ENCODE peak calls at places on chromosomes 4 and X, in six cellular contexts. One of them, this sample, is unnamed. For H3K27me3, the result is how much of the 10 kb centered on the place peaks cover.

GRCh38 chr4:88467392-88467791 is 10.5 kb downstream of the HERC5 start:
- DNase-seq in transverse colon: no peak
- DNase-seq in sigmoid colon: no peak
- DNase-seq in HL-60: no peak
- DNase-seq in K562: no peak
- DNase-seq in spleen: no peak
- DNase-seq in this sample: no peak

GRCh38 chrX:44996282-44996681 is 123.3 kb downstream of the KDM6A start:
- DNase-seq in transverse colon: no peak
- DNase-seq in sigmoid colon: no peak
- DNase-seq in HL-60: no peak
- DNase-seq in K562: no peak
- DNase-seq in spleen: no peak
- DNase-seq in this sample: no peak

GRCh38 chrX:26100421-26100920 is 37.7 kb upstream of the MAGEB18 start:
- DNase-seq in transverse colon: no peak
- DNase-seq in sigmoid colon: no peak
- DNase-seq in HL-60: no peak
- DNase-seq in K562: no peak
- DNase-seq in spleen: no peak
- DNase-seq in this sample: no peak

GRCh38 chr4:182826391-182826790 is 90.8 kb downstream of the DCTD start:
- DNase-seq in transverse colon: no peak
- DNase-seq in sigmoid colon: no peak
- DNase-seq in HL-60: no peak
- DNase-seq in K562: no peak
- DNase-seq in spleen: no peak
- DNase-seq in this sample: no peak

GRCh38 chr4:3656441-3657376 is 109.5 kb upstream of the ADRA2C start:
- DNase-seq in transverse colon: no peak
- DNase-seq in sigmoid colon: no peak
- DNase-seq in HL-60: no peak
- DNase-seq in K562: no peak
- DNase-seq in spleen: no peak
- DNase-seq in this sample: no peak

GRCh38 chr4:120769227-120769626 is 153.3 kb downstream of the PRDM5 start:
- DNase-seq in transverse colon: no peak
- DNase-seq in sigmoid colon: no peak
- DNase-seq in HL-60: no peak
- DNase-seq in K562: no peak
- DNase-seq in spleen: no peak
- DNase-seq in this sample: no peak

GRCh38 chr4:175536852-175537453 is 275.1 kb downstream of the GPM6A start:
- DNase-seq in transverse colon: no peak
- DNase-seq in sigmoid colon: no peak
- DNase-seq in HL-60: peak
- DNase-seq in K562: peak
- DNase-seq in spleen: no peak
- DNase-seq in this sample: no peak

GRCh38 chr4:166432842-166433241 is 559.8 kb downstream of the TLL1 start:
- DNase-seq in transverse colon: no peak
- DNase-seq in sigmoid colon: no peak
- DNase-seq in HL-60: no peak
- DNase-seq in K562: no peak
- DNase-seq in spleen: no peak
- DNase-seq in this sample: no peak

GRCh38 chr4:67103001-67103737 is 442.1 kb downstream of the CENPC start:
- DNase-seq in transverse colon: no peak
- DNase-seq in sigmoid colon: no peak
- DNase-seq in HL-60: no peak
- DNase-seq in K562: no peak
- DNase-seq in spleen: no peak
- DNase-seq in this sample: no peak

GRCh38 chrX:1807301-1807731 is 192.5 kb downstream of the ASMT start:
- DNase-seq in transverse colon: no peak
- DNase-seq in sigmoid colon: no peak
- DNase-seq in HL-60: no peak
- DNase-seq in K562: no peak
- DNase-seq in spleen: peak
- DNase-seq in this sample: peak

GRCh38 chrX:17736478-17736855 is 826 bp upstream of the SCML1 start:
- DNase-seq in transverse colon: no peak
- DNase-seq in sigmoid colon: no peak
- DNase-seq in HL-60: no peak
- DNase-seq in K562: no peak
- DNase-seq in spleen: no peak
- DNase-seq in this sample: no peak

GRCh38 chrX:10648608-10649007 is 28.2 kb upstream of the MID1 start:
- DNase-seq in transverse colon: no peak
- DNase-seq in sigmoid colon: no peak
- DNase-seq in HL-60: no peak
- DNase-seq in K562: no peak
- DNase-seq in spleen: no peak
- DNase-seq in this sample: no peak

GRCh38 chrX:3371163-3371562 is 24.7 kb upstream of the MXRA5 start:
- DNase-seq in transverse colon: no peak
- DNase-seq in sigmoid colon: no peak
- DNase-seq in HL-60: no peak
- DNase-seq in K562: no peak
- DNase-seq in spleen: no peak
- DNase-seq in this sample: no peak

GRCh38 chrX:46838482-46838857 is 1.6 kb downstream of the RP2 start:
- DNase-seq in transverse colon: no peak
- DNase-seq in sigmoid colon: no peak
- DNase-seq in HL-60: no peak
- DNase-seq in K562: no peak
- DNase-seq in spleen: no peak
- DNase-seq in this sample: no peak

GRCh38 chr4:6265546-6265945 is 4.1 kb upstream of the WFS1 start:
- DNase-seq in transverse colon: no peak
- DNase-seq in sigmoid colon: no peak
- DNase-seq in HL-60: no peak
- DNase-seq in K562: no peak
- DNase-seq in spleen: no peak
- DNase-seq in this sample: no peak

GRCh38 chrX:12497832-12498591 is 293.2 kb upstream of the PRPS2 start:
- DNase-seq in transverse colon: no peak
- DNase-seq in sigmoid colon: no peak
- DNase-seq in HL-60: no peak
- DNase-seq in K562: peak
- DNase-seq in spleen: no peak
- DNase-seq in this sample: no peak

GRCh38 chr4:189660737-189661330 is 279.8 kb upstream of the FRG1 start:
- DNase-seq in transverse colon: no peak
- DNase-seq in sigmoid colon: no peak
- DNase-seq in HL-60: no peak
- DNase-seq in K562: no peak
- DNase-seq in spleen: no peak
- DNase-seq in this sample: no peak

GRCh38 chr4:145041378-145041777 is 56.6 kb downstream of the ANAPC10 start:
- DNase-seq in transverse colon: no peak
- DNase-seq in sigmoid colon: no peak
- DNase-seq in HL-60: no peak
- DNase-seq in K562: no peak
- DNase-seq in spleen: no peak
- DNase-seq in this sample: no peak

GRCh38 chrX:70129811-70130210 is 3.4 kb upstream of the IGBP1 start:
- DNase-seq in transverse colon: no peak
- DNase-seq in sigmoid colon: no peak
- DNase-seq in HL-60: no peak
- DNase-seq in K562: no peak
- DNase-seq in spleen: no peak
- DNase-seq in this sample: no peak

GRCh38 chr4:55312491-55313101 is 33.4 kb upstream of the SRD5A3 start:
- DNase-seq in transverse colon: peak
- DNase-seq in sigmoid colon: peak
- DNase-seq in HL-60: peak
- DNase-seq in K562: no peak
- DNase-seq in spleen: no peak
- DNase-seq in this sample: no peak

GRCh38 chrX:276588-277171 is 4.5 kb upstream of the PLCXD1 start:
- DNase-seq in transverse colon: peak
- DNase-seq in sigmoid colon: peak
- DNase-seq in HL-60: peak
- DNase-seq in K562: peak
- DNase-seq in spleen: peak
- DNase-seq in this sample: no peak

GRCh38 chr4:74104145-74104544 is 5.2 kb upstream of the CXCL2 start:
- DNase-seq in transverse colon: peak
- DNase-seq in sigmoid colon: no peak
- DNase-seq in HL-60: no peak
- DNase-seq in K562: no peak
- DNase-seq in spleen: no peak
- DNase-seq in this sample: no peak

GRCh38 chrX:105328773-105329172 is 108.3 kb upstream of the TEX13A start:
- DNase-seq in transverse colon: no peak
- DNase-seq in sigmoid colon: no peak
- DNase-seq in HL-60: no peak
- DNase-seq in K562: no peak
- DNase-seq in spleen: no peak
- DNase-seq in this sample: no peak

GRCh38 chr4:17138847-17139246 is 240.4 kb upstream of the LDB2 start:
- DNase-seq in transverse colon: no peak
- DNase-seq in sigmoid colon: no peak
- DNase-seq in HL-60: no peak
- DNase-seq in K562: no peak
- DNase-seq in spleen: no peak
- DNase-seq in this sample: no peak

GRCh38 chrX:151752847-151753246 is 18.3 kb downstream of the CNGA2 start:
- DNase-seq in transverse colon: no peak
- DNase-seq in sigmoid colon: no peak
- DNase-seq in HL-60: no peak
- DNase-seq in K562: no peak
- DNase-seq in spleen: peak
- DNase-seq in this sample: no peak

GRCh38 chr4:25862411-25863346 is at the start of gene SEL1L3:
- DNase-seq in transverse colon: peak
- DNase-seq in sigmoid colon: no peak
- DNase-seq in HL-60: no peak
- DNase-seq in K562: peak
- DNase-seq in spleen: peak
- DNase-seq in this sample: no peak

GRCh38 chr4:7295917-7296660 is 103.8 kb downstream of the SORCS2 start:
- DNase-seq in transverse colon: peak
- DNase-seq in sigmoid colon: no peak
- DNase-seq in HL-60: no peak
- DNase-seq in K562: peak
- DNase-seq in spleen: no peak
- DNase-seq in this sample: no peak

GRCh38 chr4:83110222-83110945 is 4.1 kb downstream of the PLAC8 start:
- DNase-seq in transverse colon: peak
- DNase-seq in sigmoid colon: peak
- DNase-seq in HL-60: peak
- DNase-seq in K562: peak
- DNase-seq in spleen: peak
- DNase-seq in this sample: no peak

GRCh38 chr4:128550060-128550459 is 259.4 kb upstream of the JADE1 start:
- DNase-seq in transverse colon: no peak
- DNase-seq in sigmoid colon: no peak
- DNase-seq in HL-60: no peak
- DNase-seq in K562: no peak
- DNase-seq in spleen: no peak
- DNase-seq in this sample: no peak

GRCh38 chr4:37908488-37909343 is 17.8 kb downstream of the TBC1D1 start:
- DNase-seq in transverse colon: no peak
- DNase-seq in sigmoid colon: no peak
- DNase-seq in HL-60: peak
- DNase-seq in K562: no peak
- DNase-seq in spleen: no peak
- DNase-seq in this sample: no peak

GRCh38 chrX:144681501-144681900 is 565.8 kb upstream of the SPANXN1 start:
- DNase-seq in transverse colon: no peak
- DNase-seq in sigmoid colon: no peak
- DNase-seq in HL-60: no peak
- DNase-seq in K562: no peak
- DNase-seq in spleen: no peak
- DNase-seq in this sample: no peak

GRCh38 chrX:41480508-41481260 is 33.5 kb downstream of the NYX start:
- DNase-seq in transverse colon: no peak
- DNase-seq in sigmoid colon: no peak
- DNase-seq in HL-60: no peak
- DNase-seq in K562: no peak
- DNase-seq in spleen: no peak
- DNase-seq in this sample: no peak
- TF ChIP-seq POLR2AphosphoS5 in transverse colon: no peak
- TF ChIP-seq POLR2AphosphoS5 in sigmoid colon: no peak
- TF ChIP-seq POLR2AphosphoS5 in HL-60: no peak
- TF ChIP-seq POLR2AphosphoS5 in K562: no peak
- TF ChIP-seq POLR2AphosphoS5 in spleen: no peak
- TF ChIP-seq POLR2AphosphoS5 in this sample: no peak

DNA sequence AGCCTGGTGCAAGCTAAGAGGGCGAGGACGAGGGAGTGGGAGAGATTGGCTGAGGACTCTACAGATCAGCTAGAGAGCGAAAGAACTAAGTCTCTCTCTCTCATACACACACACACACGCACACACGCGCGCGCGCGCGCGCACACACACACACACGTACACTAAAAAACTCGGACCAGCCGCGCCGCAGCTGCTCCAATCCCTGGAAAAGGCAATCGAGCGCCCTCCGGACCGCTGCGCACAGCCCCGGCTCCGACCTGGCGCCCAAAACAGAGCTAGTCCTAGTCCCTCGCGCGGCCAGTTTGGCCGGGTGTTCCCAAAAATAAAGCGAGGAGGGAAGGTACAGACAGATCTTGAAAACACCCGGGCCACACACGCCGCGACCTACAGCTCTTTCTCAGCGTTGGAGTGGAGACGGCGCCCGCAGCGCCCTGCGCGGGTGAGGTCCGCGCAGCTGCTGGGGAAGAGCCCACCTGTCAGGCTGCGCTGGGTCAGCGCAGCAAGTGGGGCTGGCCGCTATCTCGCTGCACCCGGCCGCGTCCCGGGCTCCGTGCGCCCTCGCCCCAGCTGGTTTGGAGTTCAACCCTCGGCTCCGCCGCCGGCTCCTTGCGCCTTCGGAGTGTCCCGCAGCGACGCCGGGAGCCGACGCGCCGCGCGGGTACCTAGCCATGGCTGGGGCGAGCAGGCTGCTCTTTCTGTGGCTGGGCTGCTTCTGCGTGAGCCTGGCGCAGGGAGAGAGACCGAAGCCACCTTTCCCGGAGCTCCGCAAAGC is at the start of gene BMP3:
- DNase-seq in transverse colon: peak
- DNase-seq in sigmoid colon: peak
- DNase-seq in HL-60: peak
- DNase-seq in K562: no peak
- DNase-seq in spleen: peak
- DNase-seq in this sample: no peak
- H3K27ac ChIP-seq in transverse colon: peak
- H3K27ac ChIP-seq in sigmoid colon: peak
- H3K27ac ChIP-seq in HL-60: no peak
- H3K27ac ChIP-seq in K562: no peak
- H3K27ac ChIP-seq in spleen: no peak
- H3K27ac ChIP-seq in this sample: no peak

GRCh38 chrX:154011376-154012335 is 8.0 kb downstream of the IRAK1 start:
- DNase-seq in transverse colon: no peak
- DNase-seq in sigmoid colon: no peak
- DNase-seq in HL-60: no peak
- DNase-seq in K562: no peak
- DNase-seq in spleen: no peak
- DNase-seq in this sample: no peak
- H3K27me3 ChIP-seq in transverse colon: under half
- H3K27me3 ChIP-seq in sigmoid colon: under half
- H3K27me3 ChIP-seq in HL-60: under half
- H3K27me3 ChIP-seq in K562: under half
- H3K27me3 ChIP-seq in spleen: under half
- H3K27me3 ChIP-seq in this sample: under half

GRCh38 chr4:147498031-147498700 is 17.3 kb downstream of the EDNRA start:
- DNase-seq in transverse colon: no peak
- DNase-seq in sigmoid colon: no peak
- DNase-seq in HL-60: no peak
- DNase-seq in K562: no peak
- DNase-seq in spleen: no peak
- DNase-seq in this sample: no peak
- TF ChIP-seq POLR2AphosphoS5 in transverse colon: no peak
- TF ChIP-seq POLR2AphosphoS5 in sigmoid colon: no peak
- TF ChIP-seq POLR2AphosphoS5 in HL-60: no peak
- TF ChIP-seq POLR2AphosphoS5 in K562: no peak
- TF ChIP-seq POLR2AphosphoS5 in spleen: no peak
- TF ChIP-seq POLR2AphosphoS5 in this sample: no peak